ENCODE peak calls at places on chromosomes 7 and 10, in nine cellular contexts. O is GM12865; B is GM10248; D is CD4-positive, alpha-beta T cell; V is uterus; Z is NB4; W is hepatocyte; E is fibroblast of the aortic adventitia; U is body of pancreas. F is an unnamed sample.

GRCh38 chr7:117665393-117665792 is 185.6 kb downstream of the CFTR start:
- DNase-seq in D (no peak), E (peak), B (no peak), W (no peak), O (no peak), V (no peak), Z (no peak), U (no peak), F (no peak)

GRCh38 chr7:517848-518629 is 1.6 kb downstream of the PDGFA start:
- DNase-seq in V (peak), Z (no peak), O (peak), B (no peak), D (no peak), E (peak), U (peak), W (peak), F (no peak)

GRCh38 chr10:110179220-110179619 is 28.2 kb upstream of the MXI1 start:
- DNase-seq in Z (no peak), V (no peak), O (no peak), W (no peak), E (no peak), D (no peak), U (no peak), B (no peak), F (no peak)

GRCh38 chr10:59805043-59805442 is 51.8 kb upstream of the MRLN start:
- DNase-seq in V (peak), Z (peak), W (peak), B (no peak), O (peak), D (no peak), U (peak), E (no peak), F (no peak)

GRCh38 chr7:25250386-25250785 is 22.1 kb upstream of the NPVF start:
- DNase-seq in B (no peak), E (no peak), U (no peak), W (no peak), V (no peak), O (no peak), D (no peak), Z (no peak), F (no peak)

GRCh38 chr7:68244411-68244810 is 1247.8 kb downstream of the TYW1 start:
- DNase-seq in D (no peak), B (no peak), V (no peak), U (no peak), O (no peak), Z (no peak), E (no peak), W (no peak), F (no peak)

GRCh38 chr10:67861750-67862460 is 22.6 kb upstream of the SIRT1 start:
- DNase-seq in B (no peak), V (no peak), Z (no peak), D (no peak), W (no peak), O (no peak), E (no peak), U (no peak), F (no peak)

GRCh38 chr10:18665815-18666558 is 6.8 kb downstream of the ARL5B start:
- DNase-seq in Z (no peak), O (no peak), U (no peak), D (no peak), E (peak), V (no peak), W (no peak), B (no peak), F (no peak)

GRCh38 chr10:77428776-77429395 is 208.7 kb downstream of the KCNMA1 start:
- DNase-seq in O (no peak), W (peak), D (no peak), E (peak), B (no peak), V (peak), Z (peak), U (peak), F (no peak)

GRCh38 chr7:66296001-66296521 is 90.9 kb downstream of the TPST1 start:
- DNase-seq in O (no peak), V (no peak), Z (peak), D (no peak), E (peak), W (no peak), B (no peak), U (no peak), F (no peak)

GRCh38 chr7:91557789-91558396 is 293.7 kb downstream of the FZD1 start:
- DNase-seq in O (peak), U (no peak), B (peak), Z (no peak), D (no peak), E (peak), V (peak), W (no peak), F (no peak)

GRCh38 chr7:4707134-4707651 is 25.1 kb downstream of the FOXK1 start:
- DNase-seq in O (no peak), W (no peak), B (no peak), V (peak), D (no peak), E (no peak), Z (no peak), U (no peak), F (no peak)

GRCh38 chr7:27167916-27168264 is 2.6 kb upstream of the HOXA9 start:
- DNase-seq in W (no peak), D (no peak), U (no peak), B (no peak), O (no peak), V (no peak), Z (no peak), E (no peak), F (no peak)

GRCh38 chr7:44505595-44505994 is 15.1 kb upstream of the NUDCD3 start:
- DNase-seq in B (no peak), V (no peak), E (no peak), O (peak), D (no peak), W (no peak), U (no peak), Z (no peak), F (no peak)

GRCh38 chr10:55550241-55550640 is 749.2 kb upstream of the PCDH15 start:
- DNase-seq in U (no peak), V (no peak), B (no peak), D (no peak), E (no peak), O (no peak), Z (peak), W (peak), F (no peak)

GRCh38 chr7:66522518-66522917 is 106.2 kb upstream of the KCTD7 start:
- DNase-seq in O (peak), D (no peak), Z (peak), U (no peak), E (no peak), B (no peak), W (no peak), V (no peak), F (no peak)

GRCh38 chr7:4706384-4707032 is 24.4 kb downstream of the FOXK1 start:
- DNase-seq in E (no peak), V (no peak), D (no peak), W (no peak), O (no peak), Z (peak), U (no peak), B (no peak), F (no peak)

GRCh38 chr10:124867304-124867703 is 65.7 kb downstream of the ABRAXAS2 start:
- DNase-seq in U (no peak), V (no peak), O (no peak), W (no peak), B (no peak), Z (peak), E (no peak), D (no peak), F (no peak)

GRCh38 chr10:71512794-71513379 is 116.2 kb downstream of the CDH23 start:
- DNase-seq in U (peak), E (no peak), D (no peak), Z (no peak), O (no peak), B (no peak), V (no peak), W (peak), F (no peak)

GRCh38 chr7:38410056-38410455 is 136.6 kb upstream of the TARP start:
- DNase-seq in O (no peak), E (no peak), B (no peak), W (no peak), U (no peak), Z (no peak), V (no peak), D (no peak), F (no peak)

GRCh38 chr7:38409524-38409923 is 136.1 kb upstream of the TARP start:
- DNase-seq in U (no peak), D (no peak), V (no peak), B (no peak), W (no peak), O (no peak), E (no peak), Z (no peak), F (no peak)

GRCh38 chr7:38413784-38414183 is 140.3 kb upstream of the TARP start:
- DNase-seq in D (no peak), W (no peak), O (peak), U (no peak), V (no peak), Z (peak), B (peak), E (no peak), F (no peak)

DNA sequence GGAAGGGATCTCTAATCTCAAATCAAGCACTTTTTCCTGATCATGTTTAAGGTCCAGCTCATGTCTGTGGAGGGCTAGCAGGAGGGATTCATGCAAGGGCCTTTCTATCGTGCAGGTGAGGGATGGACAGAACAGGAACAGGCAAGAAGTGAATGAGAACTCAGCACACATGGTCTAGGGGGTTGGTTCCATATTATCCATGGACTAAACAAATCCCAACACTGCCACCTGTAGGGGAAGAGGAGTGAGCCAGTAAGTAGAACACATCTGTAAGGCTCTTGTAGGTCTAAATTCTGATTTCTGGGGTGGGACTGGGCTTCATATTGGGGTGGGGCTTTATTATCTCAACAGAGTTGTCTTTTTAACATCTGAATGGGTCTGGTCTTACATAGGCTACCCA is 138.0 kb upstream of the TARP start:
- DNase-seq in Z (peak), O (peak), W (peak), E (peak), U (no peak), V (no peak), B (no peak), D (no peak), F (no peak)
- TF ChIP-seq CTCF in Z (peak), O (peak), W (no peak), E (peak), U (no peak), V (no peak), B (no peak), D (no peak), F (no peak)

GRCh38 chr7:47326220-47326619 is 255.7 kb downstream of the TNS3 start:
- DNase-seq in O (no peak), W (peak), Z (no peak), D (no peak), U (no peak), V (no peak), B (no peak), E (peak), F (no peak)
- TF ChIP-seq CTCF in O (no peak), W (peak), Z (no peak), D (no peak), U (no peak), V (peak), B (no peak), E (peak), F (no peak)

GRCh38 chr10:3432089-3432488 is 259.5 kb upstream of the PITRM1 start:
- DNase-seq in B (no peak), Z (no peak), O (no peak), U (no peak), E (no peak), V (no peak), W (no peak), D (no peak), F (no peak)
- TF ChIP-seq CTCF in B (no peak), Z (no peak), O (no peak), U (no peak), E (no peak), V (no peak), W (no peak), D (no peak), F (no peak)

DNA sequence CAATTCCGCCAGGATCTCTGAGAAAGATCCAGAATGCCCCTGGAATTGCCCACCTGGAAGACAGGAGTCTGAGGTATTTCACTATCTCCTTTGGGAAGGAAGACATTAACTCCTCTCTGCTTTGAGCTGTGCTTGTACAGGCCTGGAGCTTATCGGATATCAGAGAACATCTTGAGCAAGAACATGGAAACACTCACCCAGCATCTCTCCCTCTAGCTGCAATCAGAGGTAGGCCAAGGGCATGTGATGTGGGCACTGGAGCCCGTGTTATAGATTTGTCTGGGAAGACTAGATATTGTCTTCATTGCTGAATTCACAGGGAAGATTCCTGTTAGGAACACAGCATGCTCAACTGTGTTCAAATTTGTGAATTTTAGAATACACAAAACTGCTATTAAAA is 233.9 kb downstream of the PHF14 start:
- DNase-seq in U (no peak), D (no peak), O (no peak), E (no peak), Z (no peak), W (no peak), V (no peak), B (no peak), F (no peak)
- TF ChIP-seq CTCF in U (no peak), D (no peak), O (no peak), E (peak), Z (no peak), W (peak), V (no peak), B (no peak), F (no peak)